ENCODE peak calls at places on chromosomes 12 and 14, in ten cellular contexts. T, A, U, D, O, Z, J, B, V and R are unnamed samples.
A peak's percentile ranks its signal among the peaks of the same experiment; 100 is the strongest.

GRCh38 chr12:32139064-32139421 is 32.4 kb downstream of the BICD1 start:
- DNase-seq in T (peak; percentile 11), A (no peak), U (peak; percentile 82), D (peak; percentile 24), O (peak; percentile 92), Z (no peak), J (no peak), B (peak; percentile 92), V (no peak), R (peak; percentile 97)

GRCh38 chr12:118060301-118061010 is 523 bp downstream of the WSB2 start:
- DNase-seq in T (peak; percentile 6), A (no peak), U (peak; percentile 54), D (peak; percentile 49), O (no peak), Z (no peak), J (no peak), B (no peak), V (peak; percentile 63), R (no peak)

GRCh38 chr12:95473440-95473946 is 459 bp upstream of the METAP2 start:
- DNase-seq in T (peak; percentile 16), A (no peak), U (peak; percentile 52), D (peak; percentile 45), O (peak; percentile 13), Z (peak; percentile 45), J (peak; percentile 14), B (peak; percentile 39), V (no peak), R (peak; percentile 12)

GRCh38 chr14:82419933-82420332 is 886.3 kb upstream of the SEL1L start:
- DNase-seq in T (no peak), A (no peak), U (no peak), D (no peak), O (no peak), Z (no peak), J (no peak), B (no peak), V (no peak), R (no peak)

GRCh38 chr12:3489057-3489456 is 1.9 kb upstream of the PRMT8 start:
- DNase-seq in T (no peak), A (no peak), U (no peak), D (no peak), O (no peak), Z (no peak), J (no peak), B (no peak), V (no peak), R (no peak)

GRCh38 chr14:56117765-56118610 is at the start of gene PELI2:
- DNase-seq in T (peak; percentile 77), A (no peak), U (peak; percentile 76), D (peak; percentile 87), O (no peak), Z (peak; percentile 42), J (peak; percentile 52), B (peak; percentile 48), V (peak; percentile 78), R (no peak)

GRCh38 chr12:132451172-132451835 is 38.6 kb upstream of the FBRSL1 start:
- DNase-seq in T (no peak), A (no peak), U (no peak), D (no peak), O (no peak), Z (no peak), J (no peak), B (no peak), V (no peak), R (no peak)

GRCh38 chr12:4256043-4256826 is 17.3 kb upstream of the CCND2 start:
- DNase-seq in T (no peak), A (no peak), U (no peak), D (no peak), O (no peak), Z (no peak), J (no peak), B (no peak), V (no peak), R (no peak)

GRCh38 chr12:62436164-62436503 is 30.5 kb upstream of the MON2 start:
- DNase-seq in T (no peak), A (no peak), U (no peak), D (no peak), O (no peak), Z (no peak), J (no peak), B (no peak), V (no peak), R (no peak)

GRCh38 chr12:62434504-62435336 is 31.9 kb upstream of the MON2 start:
- DNase-seq in T (no peak), A (no peak), U (no peak), D (no peak), O (no peak), Z (no peak), J (no peak), B (no peak), V (no peak), R (no peak)

GRCh38 chr12:62438098-62438692 is 28.4 kb upstream of the MON2 start:
- DNase-seq in T (peak; percentile 38), A (peak; percentile 21), U (peak; percentile 65), D (peak; percentile 69), O (peak; percentile 11), Z (no peak), J (no peak), B (peak; percentile 60), V (no peak), R (no peak)

DNA sequence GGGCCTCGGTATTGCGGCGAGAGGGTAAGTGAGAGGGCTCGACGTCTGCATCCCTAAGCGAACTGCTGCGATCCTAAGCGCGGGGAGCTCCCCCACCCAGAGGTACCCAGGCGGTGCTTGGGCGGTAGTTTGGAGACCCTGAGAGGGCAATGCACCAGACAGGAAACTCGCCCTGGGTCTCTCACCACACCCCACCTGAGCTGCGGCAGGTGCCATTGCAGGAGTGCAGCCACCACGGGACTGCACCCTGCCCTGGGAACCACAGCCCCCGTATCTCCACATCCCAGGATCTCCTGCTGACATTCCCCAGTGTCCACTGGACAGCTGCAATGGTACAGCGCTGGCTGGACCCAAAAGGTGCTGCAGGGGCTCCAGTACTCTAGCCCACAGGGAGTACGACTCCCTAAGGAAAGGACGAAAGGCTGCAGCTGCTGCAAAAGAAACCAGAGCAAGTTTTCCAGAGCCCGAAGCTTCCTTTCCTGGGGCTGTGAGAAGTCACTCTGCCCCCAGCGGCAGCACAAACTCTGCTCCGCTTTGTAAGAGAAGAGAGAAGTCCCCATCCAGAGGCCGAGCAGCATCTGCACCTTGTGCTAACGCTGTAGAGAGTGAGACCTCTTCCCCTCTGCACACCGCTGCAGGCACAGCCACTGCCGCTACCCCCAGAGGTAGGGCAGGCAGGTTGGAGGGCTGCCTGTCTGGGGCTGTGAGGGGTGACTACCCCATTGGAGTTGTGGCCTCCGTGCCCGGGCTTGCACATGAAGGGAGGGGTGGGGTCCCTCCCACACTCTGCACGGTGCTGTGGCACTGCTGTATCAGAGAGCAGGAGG is 31.1 kb upstream of the MON2 start:
- DNase-seq in T (no peak), A (no peak), U (peak; percentile 63), D (peak; percentile 84), O (no peak), Z (no peak), J (no peak), B (peak; percentile 40), V (peak; percentile 29), R (no peak)
- TF ChIP-seq CTCF in T (no peak), A (peak; percentile 74), U (peak; percentile 68), D (peak; percentile 65), O (peak; percentile 53), Z (no peak), J (peak; percentile 39), B (peak; percentile 50), V (peak; percentile 58), R (peak; percentile 64)

DNA sequence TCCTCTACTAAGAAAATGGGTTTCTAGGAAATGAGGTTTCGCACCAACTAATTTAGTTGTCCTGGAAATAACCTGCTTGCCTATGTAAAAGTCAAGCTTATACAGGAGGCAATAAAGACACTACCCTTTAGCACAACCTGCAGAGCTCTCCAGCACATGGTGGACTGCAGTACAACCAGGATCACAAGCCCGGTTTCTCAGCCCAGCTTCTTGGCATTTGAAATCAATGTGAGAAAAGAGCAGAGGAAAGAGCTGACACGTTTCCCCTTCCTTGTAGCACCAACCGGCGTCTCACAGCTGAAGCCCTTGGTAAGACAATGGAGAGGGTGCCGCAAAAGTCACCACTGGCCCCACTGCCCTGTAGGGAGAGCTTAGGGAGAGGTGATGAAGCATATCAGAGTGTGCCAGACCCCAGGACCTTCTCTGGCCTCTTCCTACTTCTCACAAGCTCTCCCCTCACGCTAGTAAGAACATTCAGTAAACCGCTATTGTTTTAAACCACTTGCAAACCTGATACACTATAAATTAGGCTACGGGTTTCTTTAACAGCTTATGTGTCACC is 8.6 kb downstream of the SPTLC2 start:
- DNase-seq in T (peak; percentile 7), A (no peak), U (no peak), D (peak; percentile 19), O (no peak), Z (no peak), J (no peak), B (no peak), V (no peak), R (no peak)
- H3K4me3 ChIP-seq in T (no peak overlapping the region), A (no peak overlapping the region), U (no peak overlapping the region), D (no peak overlapping the region), O (peak overlapping the region; percentile 31), Z (no peak overlapping the region), J (no peak overlapping the region), B (no peak overlapping the region), V (no peak overlapping the region), R (no peak overlapping the region)

DNA sequence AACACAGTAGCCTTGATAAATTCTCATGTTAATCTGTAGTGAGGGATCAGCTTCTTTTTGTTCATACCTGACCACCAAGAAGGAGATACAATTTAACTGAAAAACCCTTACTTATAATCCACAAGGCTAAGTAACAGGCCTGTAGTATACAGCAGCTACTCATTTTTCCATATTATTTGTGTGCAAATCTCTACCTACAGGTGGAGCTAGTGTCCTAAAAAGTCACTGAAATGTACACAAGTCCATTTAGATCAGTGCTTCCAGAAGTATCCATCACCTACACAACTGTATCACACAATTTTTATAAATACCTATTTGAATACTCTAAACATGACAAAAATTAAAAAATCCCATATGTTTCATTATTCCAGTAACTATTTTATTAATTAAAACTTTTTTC is 173.2 kb downstream of the SLC35F4 start:
- DNase-seq in T (no peak), A (peak; percentile 19), U (peak; percentile 55), D (peak; percentile 13), O (no peak), Z (no peak), J (no peak), B (peak; percentile 14), V (no peak), R (no peak)
- TF ChIP-seq CTCF in T (no peak), A (peak; percentile 34), U (peak; percentile 54), D (peak; percentile 59), O (peak; percentile 33), Z (peak; percentile 70), J (no peak), B (peak; percentile 40), V (peak; percentile 33), R (peak; percentile 39)

GRCh38 chr12:116551952-116552749 is 7.0 kb upstream of the MAP1LC3B2 start:
- DNase-seq in T (no peak), A (no peak), U (peak; percentile 77), D (peak; percentile 6), O (no peak), Z (no peak), J (no peak), B (no peak), V (no peak), R (no peak)

GRCh38 chr12:116551619-116551951 is 7.6 kb upstream of the MAP1LC3B2 start:
- DNase-seq in T (no peak), A (no peak), U (no peak), D (no peak), O (no peak), Z (no peak), J (no peak), B (no peak), V (no peak), R (no peak)

GRCh38 chr12:116556356-116556952 is 2.7 kb upstream of the MAP1LC3B2 start:
- DNase-seq in T (no peak), A (no peak), U (no peak), D (no peak), O (no peak), Z (no peak), J (no peak), B (no peak), V (no peak), R (no peak)

GRCh38 chr12:116551151-116551550 is 8.0 kb upstream of the MAP1LC3B2 start:
- DNase-seq in T (no peak), A (no peak), U (no peak), D (no peak), O (no peak), Z (no peak), J (no peak), B (no peak), V (no peak), R (no peak)

GRCh38 chr12:116552750-116553383 is 6.3 kb upstream of the MAP1LC3B2 start:
- DNase-seq in T (no peak), A (no peak), U (no peak), D (no peak), O (no peak), Z (no peak), J (no peak), B (no peak), V (no peak), R (no peak)
- H3K4me3 ChIP-seq in T (no peak overlapping the region), A (no peak overlapping the region), U (no peak overlapping the region), D (no peak overlapping the region), O (no peak overlapping the region), Z (no peak overlapping the region), J (no peak overlapping the region), B (no peak overlapping the region), V (no peak overlapping the region), R (no peak overlapping the region)